ENCODE peak calls at places on chromosomes 2 and 18, in four cellular contexts. One of them, this sample, is unnamed.
A peak's percentile ranks its signal among the peaks of the same experiment; 100 is the strongest.

GRCh38 chr2:9950521-9951271 is 797 bp upstream of the GRHL1 start:
- DNase-seq in astrocyte of the spinal cord: no peak
- DNase-seq in lower lobe of right lung: peak; percentile 73
- DNase-seq in stimulated activated CD4-positive, alpha-beta T cell treated with anti-CD3 and anti-CD28 coated beads, Interleukin-15, amount 100 ng/mL, for 24 hours: peak; percentile 53
- DNase-seq in this sample: peak; percentile 56

GRCh38 chr2:242075163-242075562 is 205.6 kb downstream of the RTP5 start:
- DNase-seq in lower lobe of right lung: no peak
- DNase-seq in stimulated activated CD4-positive, alpha-beta T cell treated with anti-CD3 and anti-CD28 coated beads, Interleukin-15, amount 100 ng/mL, for 24 hours: no peak
- DNase-seq in astrocyte of the spinal cord: peak; percentile 54
- DNase-seq in this sample: no peak

GRCh38 chr2:213145723-213146242 is 5.6 kb downstream of the IKZF2 start:
- DNase-seq in astrocyte of the spinal cord: no peak
- DNase-seq in stimulated activated CD4-positive, alpha-beta T cell treated with anti-CD3 and anti-CD28 coated beads, Interleukin-15, amount 100 ng/mL, for 24 hours: no peak
- DNase-seq in lower lobe of right lung: no peak
- DNase-seq in this sample: no peak

GRCh38 chr2:230879891-230880290 is 15.1 kb downstream of the ITM2C start:
- DNase-seq in lower lobe of right lung: no peak
- DNase-seq in astrocyte of the spinal cord: no peak
- DNase-seq in stimulated activated CD4-positive, alpha-beta T cell treated with anti-CD3 and anti-CD28 coated beads, Interleukin-15, amount 100 ng/mL, for 24 hours: no peak
- DNase-seq in this sample: no peak

GRCh38 chr2:100632021-100632420 is 69.2 kb downstream of the PDCL3 start:
- DNase-seq in stimulated activated CD4-positive, alpha-beta T cell treated with anti-CD3 and anti-CD28 coated beads, Interleukin-15, amount 100 ng/mL, for 24 hours: no peak
- DNase-seq in astrocyte of the spinal cord: no peak
- DNase-seq in lower lobe of right lung: no peak
- DNase-seq in this sample: no peak

GRCh38 chr2:39494784-39495251 is 57.7 kb upstream of the MAP4K3 start:
- DNase-seq in stimulated activated CD4-positive, alpha-beta T cell treated with anti-CD3 and anti-CD28 coated beads, Interleukin-15, amount 100 ng/mL, for 24 hours: peak; percentile 11
- DNase-seq in lower lobe of right lung: no peak
- DNase-seq in astrocyte of the spinal cord: peak; percentile 93
- DNase-seq in this sample: peak; percentile 28

GRCh38 chr2:128405467-128405900 is 86.8 kb upstream of the HS6ST1 start:
- DNase-seq in astrocyte of the spinal cord: no peak
- DNase-seq in stimulated activated CD4-positive, alpha-beta T cell treated with anti-CD3 and anti-CD28 coated beads, Interleukin-15, amount 100 ng/mL, for 24 hours: no peak
- DNase-seq in lower lobe of right lung: no peak
- DNase-seq in this sample: no peak

GRCh38 chr2:29228947-29229346 is 113.7 kb downstream of the CLIP4 start:
- DNase-seq in astrocyte of the spinal cord: no peak
- DNase-seq in stimulated activated CD4-positive, alpha-beta T cell treated with anti-CD3 and anti-CD28 coated beads, Interleukin-15, amount 100 ng/mL, for 24 hours: no peak
- DNase-seq in lower lobe of right lung: no peak
- DNase-seq in this sample: no peak

GRCh38 chr2:101952551-101952950 is 39.2 kb upstream of the IL1R2 start:
- DNase-seq in astrocyte of the spinal cord: no peak
- DNase-seq in stimulated activated CD4-positive, alpha-beta T cell treated with anti-CD3 and anti-CD28 coated beads, Interleukin-15, amount 100 ng/mL, for 24 hours: no peak
- DNase-seq in lower lobe of right lung: no peak
- DNase-seq in this sample: no peak

GRCh38 chr2:166128156-166128505 is 311 bp upstream of the SCN1A start:
- DNase-seq in astrocyte of the spinal cord: no peak
- DNase-seq in lower lobe of right lung: no peak
- DNase-seq in stimulated activated CD4-positive, alpha-beta T cell treated with anti-CD3 and anti-CD28 coated beads, Interleukin-15, amount 100 ng/mL, for 24 hours: no peak
- DNase-seq in this sample: no peak

GRCh38 chr2:220469201-220469600 is 841.8 kb downstream of the SLC4A3 start:
- DNase-seq in lower lobe of right lung: no peak
- DNase-seq in stimulated activated CD4-positive, alpha-beta T cell treated with anti-CD3 and anti-CD28 coated beads, Interleukin-15, amount 100 ng/mL, for 24 hours: no peak
- DNase-seq in astrocyte of the spinal cord: peak; percentile 59
- DNase-seq in this sample: no peak

GRCh38 chr18:27094621-27095020 is 90.5 kb downstream of the CHST9 start:
- DNase-seq in astrocyte of the spinal cord: no peak
- DNase-seq in lower lobe of right lung: no peak
- DNase-seq in stimulated activated CD4-positive, alpha-beta T cell treated with anti-CD3 and anti-CD28 coated beads, Interleukin-15, amount 100 ng/mL, for 24 hours: no peak
- DNase-seq in this sample: no peak

GRCh38 chr2:20103514-20103913 is 52.1 kb upstream of the LAPTM4A start:
- DNase-seq in astrocyte of the spinal cord: no peak
- DNase-seq in lower lobe of right lung: no peak
- DNase-seq in stimulated activated CD4-positive, alpha-beta T cell treated with anti-CD3 and anti-CD28 coated beads, Interleukin-15, amount 100 ng/mL, for 24 hours: no peak
- DNase-seq in this sample: no peak

GRCh38 chr2:119157850-119158511 is 570 bp downstream of the C1QL2 start:
- DNase-seq in lower lobe of right lung: no peak
- DNase-seq in stimulated activated CD4-positive, alpha-beta T cell treated with anti-CD3 and anti-CD28 coated beads, Interleukin-15, amount 100 ng/mL, for 24 hours: no peak
- DNase-seq in astrocyte of the spinal cord: no peak
- DNase-seq in this sample: no peak

GRCh38 chr2:19871836-19872235 is 29.9 kb downstream of the TTC32 start:
- DNase-seq in astrocyte of the spinal cord: no peak
- DNase-seq in lower lobe of right lung: no peak
- DNase-seq in stimulated activated CD4-positive, alpha-beta T cell treated with anti-CD3 and anti-CD28 coated beads, Interleukin-15, amount 100 ng/mL, for 24 hours: no peak
- DNase-seq in this sample: no peak

GRCh38 chr2:55169915-55170314 is 62.2 kb downstream of the CLHC1 start:
- DNase-seq in lower lobe of right lung: no peak
- DNase-seq in astrocyte of the spinal cord: no peak
- DNase-seq in stimulated activated CD4-positive, alpha-beta T cell treated with anti-CD3 and anti-CD28 coated beads, Interleukin-15, amount 100 ng/mL, for 24 hours: no peak
- DNase-seq in this sample: no peak

GRCh38 chr2:128646091-128646490 is 327.4 kb upstream of the HS6ST1 start:
- DNase-seq in astrocyte of the spinal cord: no peak
- DNase-seq in stimulated activated CD4-positive, alpha-beta T cell treated with anti-CD3 and anti-CD28 coated beads, Interleukin-15, amount 100 ng/mL, for 24 hours: no peak
- DNase-seq in lower lobe of right lung: no peak
- DNase-seq in this sample: no peak

GRCh38 chr2:100779908-100780202 is 40.1 kb upstream of the NPAS2 start:
- DNase-seq in lower lobe of right lung: no peak
- DNase-seq in astrocyte of the spinal cord: no peak
- DNase-seq in stimulated activated CD4-positive, alpha-beta T cell treated with anti-CD3 and anti-CD28 coated beads, Interleukin-15, amount 100 ng/mL, for 24 hours: no peak
- DNase-seq in this sample: no peak

GRCh38 chr2:12539771-12540170 is 177.0 kb upstream of the TRIB2 start:
- DNase-seq in lower lobe of right lung: no peak
- DNase-seq in astrocyte of the spinal cord: no peak
- DNase-seq in stimulated activated CD4-positive, alpha-beta T cell treated with anti-CD3 and anti-CD28 coated beads, Interleukin-15, amount 100 ng/mL, for 24 hours: no peak
- DNase-seq in this sample: no peak

GRCh38 chr2:37323770-37324535 is 680 bp downstream of the PRKD3 start:
- DNase-seq in stimulated activated CD4-positive, alpha-beta T cell treated with anti-CD3 and anti-CD28 coated beads, Interleukin-15, amount 100 ng/mL, for 24 hours: peak; percentile 52
- DNase-seq in astrocyte of the spinal cord: peak; percentile 50
- DNase-seq in lower lobe of right lung: peak; percentile 58
- DNase-seq in this sample: peak; percentile 54

GRCh38 chr18:73983970-73984369 is 163.7 kb downstream of the FBXO15 start:
- DNase-seq in lower lobe of right lung: no peak
- DNase-seq in astrocyte of the spinal cord: no peak
- DNase-seq in stimulated activated CD4-positive, alpha-beta T cell treated with anti-CD3 and anti-CD28 coated beads, Interleukin-15, amount 100 ng/mL, for 24 hours: no peak
- DNase-seq in this sample: no peak

GRCh38 chr2:218860950-218861381 is 1.4 kb downstream of the WNT6 start:
- DNase-seq in astrocyte of the spinal cord: peak; percentile 20
- DNase-seq in stimulated activated CD4-positive, alpha-beta T cell treated with anti-CD3 and anti-CD28 coated beads, Interleukin-15, amount 100 ng/mL, for 24 hours: no peak
- DNase-seq in lower lobe of right lung: no peak
- DNase-seq in this sample: peak; percentile 7

GRCh38 chr2:61090386-61090921 is 24.8 kb downstream of the SANBR start:
- DNase-seq in lower lobe of right lung: no peak
- DNase-seq in astrocyte of the spinal cord: no peak
- DNase-seq in stimulated activated CD4-positive, alpha-beta T cell treated with anti-CD3 and anti-CD28 coated beads, Interleukin-15, amount 100 ng/mL, for 24 hours: no peak
- DNase-seq in this sample: no peak

GRCh38 chr2:121284424-121285076 is 452 bp downstream of the TFCP2L1 start:
- DNase-seq in astrocyte of the spinal cord: no peak
- DNase-seq in lower lobe of right lung: peak; percentile 60
- DNase-seq in stimulated activated CD4-positive, alpha-beta T cell treated with anti-CD3 and anti-CD28 coated beads, Interleukin-15, amount 100 ng/mL, for 24 hours: peak; percentile 18
- DNase-seq in this sample: no peak

GRCh38 chr2:64114063-64114911 is 29.9 kb downstream of the PELI1 start:
- DNase-seq in lower lobe of right lung: no peak
- DNase-seq in astrocyte of the spinal cord: peak; percentile 82
- DNase-seq in stimulated activated CD4-positive, alpha-beta T cell treated with anti-CD3 and anti-CD28 coated beads, Interleukin-15, amount 100 ng/mL, for 24 hours: no peak
- DNase-seq in this sample: no peak

GRCh38 chr18:60188943-60189342 is 183.6 kb downstream of the MC4R start:
- DNase-seq in stimulated activated CD4-positive, alpha-beta T cell treated with anti-CD3 and anti-CD28 coated beads, Interleukin-15, amount 100 ng/mL, for 24 hours: no peak
- DNase-seq in lower lobe of right lung: no peak
- DNase-seq in astrocyte of the spinal cord: no peak
- DNase-seq in this sample: no peak

GRCh38 chr18:75226956-75227316 is 16.3 kb downstream of the TSHZ1 start:
- DNase-seq in stimulated activated CD4-positive, alpha-beta T cell treated with anti-CD3 and anti-CD28 coated beads, Interleukin-15, amount 100 ng/mL, for 24 hours: no peak
- DNase-seq in astrocyte of the spinal cord: peak; percentile 35
- DNase-seq in lower lobe of right lung: no peak
- DNase-seq in this sample: no peak

GRCh38 chr2:55097462-55098410 is 47.5 kb upstream of the RTN4 start:
- DNase-seq in lower lobe of right lung: no peak
- DNase-seq in stimulated activated CD4-positive, alpha-beta T cell treated with anti-CD3 and anti-CD28 coated beads, Interleukin-15, amount 100 ng/mL, for 24 hours: no peak
- DNase-seq in astrocyte of the spinal cord: no peak
- DNase-seq in this sample: no peak

GRCh38 chr2:176445831-176446433 is 176.7 kb downstream of the MTX2 start:
- DNase-seq in astrocyte of the spinal cord: peak; percentile 78
- DNase-seq in stimulated activated CD4-positive, alpha-beta T cell treated with anti-CD3 and anti-CD28 coated beads, Interleukin-15, amount 100 ng/mL, for 24 hours: no peak
- DNase-seq in lower lobe of right lung: no peak
- DNase-seq in this sample: no peak

GRCh38 chr2:193103064-193103463 is 908.3 kb upstream of the TMEFF2 start:
- DNase-seq in lower lobe of right lung: no peak
- DNase-seq in stimulated activated CD4-positive, alpha-beta T cell treated with anti-CD3 and anti-CD28 coated beads, Interleukin-15, amount 100 ng/mL, for 24 hours: no peak
- DNase-seq in astrocyte of the spinal cord: peak; percentile 39
- DNase-seq in this sample: no peak

GRCh38 chr2:219020604-219021365 is 20.5 kb downstream of the CFAP65 start:
- DNase-seq in stimulated activated CD4-positive, alpha-beta T cell treated with anti-CD3 and anti-CD28 coated beads, Interleukin-15, amount 100 ng/mL, for 24 hours: no peak
- DNase-seq in astrocyte of the spinal cord: no peak
- DNase-seq in lower lobe of right lung: no peak
- DNase-seq in this sample: no peak

GRCh38 chr2:953975-954686 is 3.5 kb downstream of the SNTG2 start:
- DNase-seq in lower lobe of right lung: no peak
- DNase-seq in stimulated activated CD4-positive, alpha-beta T cell treated with anti-CD3 and anti-CD28 coated beads, Interleukin-15, amount 100 ng/mL, for 24 hours: no peak
- DNase-seq in astrocyte of the spinal cord: peak; percentile 24
- DNase-seq in this sample: no peak

GRCh38 chr2:124547700-124548099 is 522.6 kb downstream of the CNTNAP5 start:
- DNase-seq in lower lobe of right lung: no peak
- DNase-seq in stimulated activated CD4-positive, alpha-beta T cell treated with anti-CD3 and anti-CD28 coated beads, Interleukin-15, amount 100 ng/mL, for 24 hours: no peak
- DNase-seq in astrocyte of the spinal cord: no peak
- DNase-seq in this sample: no peak

GRCh38 chr2:119264781-119265692 is 41.4 kb downstream of the STEAP3 start:
- DNase-seq in astrocyte of the spinal cord: peak; percentile 43
- DNase-seq in lower lobe of right lung: no peak
- DNase-seq in stimulated activated CD4-positive, alpha-beta T cell treated with anti-CD3 and anti-CD28 coated beads, Interleukin-15, amount 100 ng/mL, for 24 hours: peak; percentile 51
- DNase-seq in this sample: peak; percentile 44

GRCh38 chr18:43578636-43579203 is 301.4 kb upstream of the SYT4 start:
- DNase-seq in lower lobe of right lung: no peak
- DNase-seq in stimulated activated CD4-positive, alpha-beta T cell treated with anti-CD3 and anti-CD28 coated beads, Interleukin-15, amount 100 ng/mL, for 24 hours: no peak
- DNase-seq in astrocyte of the spinal cord: peak; percentile 38
- DNase-seq in this sample: no peak